ENCODE peak calls at places on chromosome 17, in five cellular contexts. H is fibroblast of pulmonary artery, E is brain microvascular endothelial cell, Y is astrocyte of the spinal cord, Z is PC-3. W is an unnamed sample.

GRCh38 chr17:3944485-3945388 is 19.5 kb downstream of the ATP2A3 start:
- DNase-seq in Z (no peak), E (peak), H (peak), Y (peak), W (peak)

GRCh38 chr17:27475070-27475673 is 18.9 kb downstream of the KSR1 start:
- DNase-seq in E (no peak), Y (no peak), H (no peak), Z (no peak), W (no peak)

GRCh38 chr17:83062011-83062817 is 17.2 kb upstream of the METRNL start:
- DNase-seq in H (no peak), E (no peak), Y (no peak), Z (no peak), W (no peak)

GRCh38 chr17:9878361-9878760 is 26.7 kb downstream of the RCVRN start:
- DNase-seq in Z (no peak), Y (no peak), E (no peak), H (no peak), W (no peak)

GRCh38 chr17:61139219-61139618 is 260.4 kb upstream of the TBX2 start:
- DNase-seq in Z (peak), Y (peak), E (peak), H (peak), W (peak)

GRCh38 chr17:4816826-4817225 is 9.9 kb downstream of the PLD2 start:
- DNase-seq in E (no peak), Y (no peak), H (no peak), Z (no peak), W (no peak)

GRCh38 chr17:62780273-62780672 is 27.8 kb downstream of the MARCHF10 start:
- DNase-seq in Z (peak), H (no peak), Y (no peak), E (no peak), W (no peak)

GRCh38 chr17:61520897-61521296 is 68.7 kb downstream of the TBX4 start:
- DNase-seq in Z (no peak), H (no peak), Y (no peak), E (no peak), W (no peak)

GRCh38 chr17:41326173-41327145 is 10.9 kb upstream of the KRTAP17-1 start:
- DNase-seq in Y (no peak), H (no peak), E (no peak), Z (no peak), W (no peak)

GRCh38 chr17:54426287-54426886 is 474.3 kb upstream of the TOM1L1 start:
- DNase-seq in Y (no peak), H (peak), E (no peak), Z (peak), W (no peak)

GRCh38 chr17:43467981-43468541 is 15.7 kb upstream of the DHX8 start:
- DNase-seq in Y (peak), E (peak), H (peak), Z (no peak), W (peak)

GRCh38 chr17:31068291-31068690 is 26.5 kb upstream of the NF1 start:
- DNase-seq in Y (no peak), E (peak), H (peak), Z (peak), W (no peak)

GRCh38 chr17:36183001-36183810 is 6.8 kb upstream of the TBC1D3B start:
- DNase-seq in H (peak), Y (peak), E (peak), Z (peak), W (peak)

GRCh38 chr17:77875881-77876509 is 82.5 kb upstream of the TNRC6C start:
- DNase-seq in Z (peak), Y (no peak), H (no peak), E (peak), W (no peak)

GRCh38 chr17:9224485-9224884 is 203.2 kb downstream of the NTN1 start:
- DNase-seq in H (no peak), E (no peak), Y (no peak), Z (no peak), W (no peak)

GRCh38 chr17:30336369-30337171 is 2.7 kb upstream of the TMIGD1 start:
- DNase-seq in E (peak), Y (peak), H (peak), Z (peak), W (peak)

GRCh38 chr17:79695293-79696158 is 35.2 kb upstream of the ENPP7 start:
- DNase-seq in Y (peak), H (peak), Z (no peak), E (peak), W (peak)

GRCh38 chr17:7858487-7858832 is 657 bp downstream of the CYB5D1 start:
- DNase-seq in E (peak), Z (peak), Y (no peak), H (peak), W (peak)

GRCh38 chr17:8922451-8922850 is 43.1 kb downstream of the PIK3R5 start:
- DNase-seq in Y (peak), H (peak), E (peak), Z (peak), W (peak)

GRCh38 chr17:38528101-38528500 is 77.7 kb downstream of the SRCIN1 start:
- DNase-seq in E (no peak), Y (no peak), H (no peak), Z (peak), W (no peak)

GRCh38 chr17:82228842-82229685 is at the start of gene SLC16A3:
- DNase-seq in H (peak), E (no peak), Y (peak), Z (peak), W (peak)

GRCh38 chr17:59190806-59191205 is 19.0 kb upstream of the SMG8 start:
- DNase-seq in Y (no peak), Z (no peak), H (no peak), E (no peak), W (no peak)

GRCh38 chr17:44010966-44011647 is 3.7 kb downstream of the TMEM101 start:
- DNase-seq in Z (no peak), Y (peak), H (no peak), E (no peak), W (peak)

GRCh38 chr17:4135489-4135888 is 7.3 kb downstream of the ZZEF1 start:
- DNase-seq in Y (no peak), E (no peak), Z (no peak), H (no peak), W (no peak)

GRCh38 chr17:77245162-77245926 is 104.6 kb downstream of the SEC14L1 start:
- DNase-seq in Y (no peak), E (no peak), Z (no peak), H (no peak), W (no peak)

GRCh38 chr17:49277638-49278037 is 47.1 kb upstream of the PHOSPHO1 start:
- DNase-seq in Y (no peak), Z (no peak), E (no peak), H (no peak), W (no peak)

GRCh38 chr17:57627591-57627990 is 117.5 kb downstream of the CCDC182 start:
- DNase-seq in H (no peak), Z (no peak), E (no peak), Y (no peak), W (no peak)

GRCh38 chr17:48878920-48879898 is 13.4 kb upstream of the ATP5MC1 start:
- DNase-seq in Z (peak), H (peak), Y (peak), E (peak), W (peak)

GRCh38 chr17:32927724-32928526 is at the start of gene TMEM98:
- DNase-seq in Z (peak), E (no peak), Y (no peak), H (peak), W (peak)

GRCh38 chr17:60141111-60142018 is 8.4 kb upstream of the CA4 start:
- DNase-seq in E (peak), Z (no peak), Y (no peak), H (peak), W (no peak)

GRCh38 chr17:28928061-28928460 is 23.3 kb downstream of the PHF12 start:
- DNase-seq in Y (peak), E (peak), Z (no peak), H (no peak), W (peak)

GRCh38 chr17:67800495-67800928 is 24.8 kb upstream of the BPTF start:
- DNase-seq in E (peak), Z (peak), H (peak), Y (peak), W (peak)

GRCh38 chr17:58679263-58680037 is 12.4 kb downstream of the TEX14 start:
- DNase-seq in Z (peak), E (peak), H (peak), Y (peak), W (peak)

GRCh38 chr17:47839899-47840741 is 953 bp downstream of the SCRN2 start:
- DNase-seq in E (no peak), Y (no peak), Z (no peak), H (no peak), W (no peak)

GRCh38 chr17:57988301-57989010 is 402 bp upstream of the VEZF1 start:
- DNase-seq in H (peak), Y (peak), Z (peak), E (peak), W (peak)

GRCh38 chr17:5413682-5414081 is 5.8 kb downstream of the NUP88 start:
- DNase-seq in Z (peak), H (peak), Y (peak), E (peak), W (peak)

GRCh38 chr17:28110184-28110583 is 67.7 kb downstream of the NLK start:
- DNase-seq in Z (no peak), E (no peak), Y (no peak), H (no peak), W (no peak)

GRCh38 chr17:9928601-9929341 is 23.7 kb upstream of the RCVRN start:
- DNase-seq in H (peak), Z (peak), Y (peak), E (peak), W (peak)

GRCh38 chr17:62807812-62808575 is at the start of gene MARCHF10:
- DNase-seq in H (no peak), E (no peak), Z (peak), Y (no peak), W (no peak)

GRCh38 chr17:794876-795275 is 12.7 kb downstream of the MRM3 start:
- DNase-seq in H (peak), E (peak), Z (peak), Y (peak), W (peak)
- H3K4me3 ChIP-seq in H (peak), E (peak), Z (peak), Y (no peak), W (no peak)

GRCh38 chr17:45894022-45894784 is at the start of gene MAPT:
- DNase-seq in Y (peak), Z (peak), H (peak), E (peak), W (peak)
- H3K4me3 ChIP-seq in Y (peak), Z (peak), H (peak), E (peak), W (peak)

DNA sequence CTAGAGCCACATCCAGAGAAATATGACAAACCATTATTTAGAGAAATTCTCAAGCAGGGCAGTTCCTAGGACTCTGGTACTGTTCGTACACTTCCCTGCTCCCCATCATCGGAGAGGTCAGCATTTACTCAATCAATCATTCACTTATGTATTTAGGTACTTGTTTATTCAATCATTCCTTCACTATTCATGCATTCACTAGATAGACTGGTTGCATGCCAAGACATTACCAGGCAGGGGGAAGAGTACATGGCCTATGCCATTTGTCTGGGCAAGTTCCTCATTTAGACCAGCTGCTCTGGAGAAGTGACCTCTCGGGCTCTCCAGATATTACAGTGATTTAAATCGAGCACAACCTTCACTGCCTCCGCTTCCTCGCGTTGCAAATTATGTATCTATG is 603.4 kb downstream of the KCNJ2 start:
- DNase-seq in E (no peak), Z (no peak), H (no peak), Y (no peak), W (no peak)
- H3K4me3 ChIP-seq in E (no peak), Z (no peak), H (no peak), Y (no peak), W (no peak)

DNA sequence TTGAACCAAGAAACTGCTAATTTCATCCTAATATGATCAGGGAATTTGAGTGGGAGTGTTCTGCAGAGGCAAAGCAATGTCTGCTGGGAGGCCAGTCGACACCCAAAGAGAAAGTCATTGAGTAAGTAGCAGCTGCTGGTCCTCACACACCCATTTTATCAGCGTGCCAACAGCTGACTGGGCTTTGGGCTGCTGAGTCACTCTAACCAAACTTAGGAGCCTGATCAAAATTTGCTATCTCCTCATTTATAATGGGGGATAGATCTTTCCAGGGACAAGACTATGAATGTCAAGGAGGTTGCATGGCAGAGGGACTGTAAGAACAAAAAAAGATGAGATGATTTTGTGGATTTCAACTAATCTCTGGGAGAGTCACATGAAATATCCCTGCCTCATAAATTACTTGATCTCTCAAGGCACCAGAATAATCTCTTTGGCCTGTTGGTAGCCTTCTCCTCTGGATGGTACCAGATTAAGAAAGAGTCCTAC is 32.9 kb downstream of the CPSF4L start:
- DNase-seq in Z (peak), H (peak), Y (peak), E (peak), W (peak)
- H3K4me3 ChIP-seq in Z (peak), H (no peak), Y (no peak), E (no peak), W (no peak)

GRCh38 chr17:34114174-34114573 is 140.9 kb upstream of the CCL2 start:
- DNase-seq in Y (no peak), H (no peak), Z (no peak), E (no peak), W (no peak)
- H3K4me3 ChIP-seq in Y (no peak), H (no peak), Z (no peak), E (no peak), W (no peak)

GRCh38 chr17:1024076-1024475 is 27.1 kb downstream of the TIMM22 start:
- DNase-seq in H (no peak), E (no peak), Z (no peak), Y (no peak), W (no peak)
- H3K4me3 ChIP-seq in H (no peak), E (no peak), Z (no peak), Y (no peak), W (no peak)

DNA sequence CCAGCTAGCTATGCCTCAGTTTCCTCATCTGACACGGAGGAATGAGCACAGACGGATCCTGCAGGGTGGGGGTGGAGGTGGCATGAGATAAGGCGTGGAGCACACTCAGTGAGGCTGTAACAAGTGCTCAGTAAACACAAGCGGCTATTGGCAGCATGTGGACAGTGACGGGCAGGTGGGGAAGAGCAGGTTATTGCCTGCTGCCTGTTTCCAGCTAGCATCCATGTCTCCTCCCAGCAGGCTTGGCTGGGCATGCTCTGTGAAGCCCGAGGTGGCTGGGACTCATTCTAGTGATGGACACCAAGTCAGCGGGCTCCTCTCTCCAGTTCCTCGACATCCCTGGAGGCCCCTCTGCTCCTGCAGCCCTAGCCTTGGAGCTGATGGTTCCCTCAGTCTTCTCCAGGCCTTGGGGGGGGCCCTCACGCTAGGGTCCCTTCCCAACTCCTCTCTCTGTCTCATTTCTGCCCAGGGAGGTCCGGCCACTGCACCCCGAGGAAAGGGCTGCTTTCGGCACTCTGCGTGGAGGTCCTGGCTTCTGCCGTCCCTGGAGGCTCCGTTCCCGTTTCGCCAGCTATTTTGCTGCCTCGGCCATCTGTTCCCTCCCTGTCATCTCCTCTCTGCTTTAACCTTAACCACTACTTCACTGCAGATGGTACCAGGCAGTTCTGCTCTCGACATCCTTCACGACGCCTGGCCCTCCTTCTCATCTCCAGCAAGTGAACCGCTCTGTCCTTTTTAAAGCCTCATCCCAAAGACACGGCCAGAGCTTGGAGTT is 6.2 kb downstream of the RTN4RL1 start:
- DNase-seq in E (no peak), Y (no peak), H (no peak), Z (no peak), W (no peak)
- H3K4me3 ChIP-seq in E (no peak), Y (no peak), H (no peak), Z (no peak), W (no peak)

GRCh38 chr17:37475713-37476420 is 13.8 kb upstream of the DUSP14 start:
- DNase-seq in Z (no peak), E (no peak), H (no peak), Y (no peak), W (no peak)
- H3K4me3 ChIP-seq in Z (peak), E (no peak), H (no peak), Y (no peak), W (no peak)

W was measured in fibroblast of the aortic adventitia.